ENCODE peak calls at places on chromosome 12, in six cellular contexts. B, Y, P, Q, T and C are unnamed samples.

GRCh38 chr12:13442457-13442856 is 245.9 kb downstream of the EMP1 start:
- ATAC-seq in B (no peak), Y (no peak), P (no peak), Q (no peak), T (no peak), C (peak; percentile 78)

GRCh38 chr12:52395761-52396434 is 10.2 kb downstream of the KRT82 start:
- ATAC-seq in B (no peak), Y (peak; percentile 69), P (peak; percentile 97), Q (peak; percentile 70), T (peak; percentile 63), C (peak; percentile 39)

GRCh38 chr12:107670999-107671643 is 14.5 kb upstream of the PWP1 start:
- ATAC-seq in B (no peak), Y (peak; percentile 95), P (peak; percentile 95), Q (peak; percentile 91), T (peak; percentile 79), C (peak; percentile 46)

GRCh38 chr12:65845751-65846537 is 21.7 kb downstream of the HMGA2 start:
- ATAC-seq in B (no peak), Y (no peak), P (peak; percentile 37), Q (peak; percentile 50), T (no peak), C (no peak)

GRCh38 chr12:123421314-123421713 is 15.2 kb downstream of the RILPL2 start:
- ATAC-seq in B (no peak), Y (peak; percentile 69), P (peak; percentile 63), Q (no peak), T (peak; percentile 73), C (no peak)

GRCh38 chr12:121114019-121114639 is 18.5 kb upstream of the P2RX7 start:
- ATAC-seq in B (no peak), Y (peak; percentile 59), P (no peak), Q (no peak), T (no peak), C (no peak)

GRCh38 chr12:127008758-127009403 is 1258.1 kb upstream of the TMEM132C start:
- ATAC-seq in B (no peak), Y (no peak), P (no peak), Q (no peak), T (no peak), C (no peak)

GRCh38 chr12:27552886-27553560 is 29.0 kb downstream of the PPFIBP1 start:
- ATAC-seq in B (no peak), Y (no peak), P (no peak), Q (peak; percentile 64), T (no peak), C (no peak)

GRCh38 chr12:93601591-93601990 is 29.1 kb downstream of the SOCS2 start:
- ATAC-seq in B (no peak), Y (no peak), P (no peak), Q (no peak), T (no peak), C (no peak)

GRCh38 chr12:79939728-79940306 is 4.9 kb upstream of the PPP1R12A start:
- ATAC-seq in B (no peak), Y (no peak), P (no peak), Q (no peak), T (no peak), C (no peak)

GRCh38 chr12:45622210-45622937 is 107.1 kb upstream of the ARID2 start:
- ATAC-seq in B (no peak), Y (no peak), P (no peak), Q (no peak), T (no peak), C (no peak)

GRCh38 chr12:57248934-57249742 is 1.8 kb downstream of the STAC3 start:
- ATAC-seq in B (no peak), Y (peak; percentile 59), P (no peak), Q (peak; percentile 95), T (no peak), C (no peak)

GRCh38 chr12:52050116-52050770 is 999 bp upstream of the NR4A1 start:
- ATAC-seq in B (no peak), Y (no peak), P (no peak), Q (peak; percentile 0), T (no peak), C (peak; percentile 13)

GRCh38 chr12:10190558-10191388 is 11.9 kb downstream of the TMEM52B start:
- ATAC-seq in B (peak; percentile 87), Y (peak; percentile 96), P (peak; percentile 98), Q (peak; percentile 99), T (peak; percentile 100), C (peak; percentile 84)

DNA sequence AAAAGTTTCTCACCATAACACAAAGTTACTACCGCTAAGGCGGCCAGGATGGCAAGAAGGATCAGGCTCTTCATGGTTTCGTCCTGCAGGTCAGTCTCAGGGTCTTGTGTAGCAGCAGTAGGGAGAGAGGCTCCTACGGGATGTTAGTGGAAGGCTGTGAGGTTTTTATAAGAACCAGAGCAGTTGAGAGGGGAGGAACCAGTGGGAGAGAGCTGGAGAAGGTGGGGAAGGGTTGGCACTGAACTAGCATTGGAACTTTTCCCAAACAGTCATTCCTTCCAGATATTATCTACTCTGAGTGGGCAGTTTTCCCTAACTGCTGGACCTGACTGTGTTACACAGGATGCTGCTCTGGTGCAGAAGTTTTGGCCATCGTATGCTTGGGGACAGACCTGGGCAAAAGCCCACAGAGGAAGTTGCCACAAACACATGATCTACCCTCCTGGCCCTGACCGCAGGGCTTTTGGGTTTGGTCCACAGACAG is at the start of gene MGP:
- ATAC-seq in B (peak; percentile 61), Y (no peak), P (no peak), Q (no peak), T (peak; percentile 27), C (peak; percentile 89)
- TF ChIP-seq POLR2A in B (no peak), Y (no peak), P (no peak), Q (no peak), T (no peak), C (peak; percentile 84)

DNA sequence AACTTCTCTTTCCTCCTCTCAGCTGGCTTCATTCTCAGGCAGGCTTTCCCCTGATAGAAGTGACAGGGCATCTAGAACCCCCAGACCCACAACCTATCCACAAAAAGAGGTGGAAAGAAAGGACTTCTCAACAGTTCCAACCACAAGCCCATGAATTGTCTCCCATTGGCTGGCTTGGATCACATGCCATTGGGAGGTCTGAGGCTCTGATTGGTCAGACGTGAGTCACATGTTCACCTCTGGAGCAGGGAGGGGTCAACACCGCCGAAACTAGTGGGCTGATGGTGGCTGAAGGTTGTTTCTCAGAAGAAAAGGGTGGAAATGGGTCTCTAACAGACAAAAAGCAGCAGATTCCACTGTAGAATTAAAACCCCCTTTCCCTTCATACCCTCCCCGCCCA is 47.3 kb downstream of the DRAM1 start:
- ATAC-seq in B (no peak), Y (peak; percentile 99), P (no peak), Q (no peak), T (peak; percentile 63), C (no peak)
- TF ChIP-seq POLR2A in B (no peak), Y (no peak), P (no peak), Q (no peak), T (no peak), C (no peak)

GRCh38 chr12:119178544-119179334 is at the start of gene HSPB8:
- ATAC-seq in B (peak; percentile 88), Y (peak; percentile 71), P (peak; percentile 88), Q (no peak), T (peak; percentile 95), C (peak; percentile 91)
- TF ChIP-seq POLR2A in B (peak; percentile 96), Y (no peak), P (no peak), Q (no peak), T (peak; percentile 5), C (peak; percentile 99)

GRCh38 chr12:109116611-109116949 is 193 bp downstream of the ACACB start:
- ATAC-seq in B (no peak), Y (no peak), P (no peak), Q (no peak), T (no peak), C (no peak)

GRCh38 chr12:109115404-109115757 is 1.0 kb upstream of the ACACB start:
- ATAC-seq in B (no peak), Y (no peak), P (no peak), Q (no peak), T (no peak), C (no peak)

GRCh38 chr12:109114644-109115043 is 1.7 kb upstream of the ACACB start:
- ATAC-seq in B (no peak), Y (no peak), P (no peak), Q (no peak), T (no peak), C (no peak)

GRCh38 chr12:109113661-109114321 is 2.6 kb upstream of the ACACB start:
- ATAC-seq in B (no peak), Y (no peak), P (no peak), Q (no peak), T (no peak), C (no peak)

DNA sequence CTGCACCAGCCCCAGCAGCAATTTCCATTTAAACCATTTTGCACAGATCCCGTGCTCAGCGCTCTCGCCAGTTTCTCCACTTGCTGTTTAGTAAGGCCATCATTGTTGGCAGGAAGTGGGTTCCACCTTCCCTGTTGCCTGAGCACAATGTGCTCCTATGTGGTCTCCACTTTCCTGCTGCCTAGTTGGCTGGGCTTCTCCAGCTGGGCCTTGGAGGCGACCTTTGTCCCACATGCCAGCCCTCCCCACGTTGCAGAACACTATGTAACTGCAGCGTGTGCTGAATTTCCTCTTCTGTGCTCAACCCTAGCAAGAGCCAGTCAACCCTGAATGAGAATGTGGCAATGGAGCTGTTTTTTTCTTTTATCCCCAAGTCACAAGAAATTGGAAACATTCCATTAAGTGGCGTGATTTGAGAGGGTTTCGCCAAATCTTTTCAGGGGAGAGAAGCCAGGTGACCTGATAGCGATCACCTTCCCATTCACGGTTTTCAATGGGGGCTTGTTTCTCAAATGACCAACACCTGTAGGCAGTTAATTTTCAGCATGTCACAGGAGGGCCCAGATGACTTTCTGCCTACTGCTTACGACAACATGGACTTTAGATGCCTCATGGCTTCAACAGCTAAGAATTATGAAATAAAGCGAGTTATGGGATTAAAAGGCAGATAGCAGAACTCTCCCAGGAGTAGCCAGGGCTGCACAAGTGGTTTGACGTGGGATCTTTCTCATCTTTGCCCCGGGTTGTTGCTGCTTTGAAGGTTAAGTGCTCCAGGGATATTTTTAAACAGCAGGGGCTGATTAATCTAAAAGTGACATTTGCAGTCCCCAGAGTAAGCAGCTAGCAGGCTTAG is at the start of gene ACACB:
- ATAC-seq in B (no peak), Y (no peak), P (no peak), Q (no peak), T (no peak), C (peak; percentile 72)
- TF ChIP-seq POLR2A in B (no peak), Y (no peak), P (no peak), Q (no peak), T (no peak), C (peak; percentile 11)

DNA sequence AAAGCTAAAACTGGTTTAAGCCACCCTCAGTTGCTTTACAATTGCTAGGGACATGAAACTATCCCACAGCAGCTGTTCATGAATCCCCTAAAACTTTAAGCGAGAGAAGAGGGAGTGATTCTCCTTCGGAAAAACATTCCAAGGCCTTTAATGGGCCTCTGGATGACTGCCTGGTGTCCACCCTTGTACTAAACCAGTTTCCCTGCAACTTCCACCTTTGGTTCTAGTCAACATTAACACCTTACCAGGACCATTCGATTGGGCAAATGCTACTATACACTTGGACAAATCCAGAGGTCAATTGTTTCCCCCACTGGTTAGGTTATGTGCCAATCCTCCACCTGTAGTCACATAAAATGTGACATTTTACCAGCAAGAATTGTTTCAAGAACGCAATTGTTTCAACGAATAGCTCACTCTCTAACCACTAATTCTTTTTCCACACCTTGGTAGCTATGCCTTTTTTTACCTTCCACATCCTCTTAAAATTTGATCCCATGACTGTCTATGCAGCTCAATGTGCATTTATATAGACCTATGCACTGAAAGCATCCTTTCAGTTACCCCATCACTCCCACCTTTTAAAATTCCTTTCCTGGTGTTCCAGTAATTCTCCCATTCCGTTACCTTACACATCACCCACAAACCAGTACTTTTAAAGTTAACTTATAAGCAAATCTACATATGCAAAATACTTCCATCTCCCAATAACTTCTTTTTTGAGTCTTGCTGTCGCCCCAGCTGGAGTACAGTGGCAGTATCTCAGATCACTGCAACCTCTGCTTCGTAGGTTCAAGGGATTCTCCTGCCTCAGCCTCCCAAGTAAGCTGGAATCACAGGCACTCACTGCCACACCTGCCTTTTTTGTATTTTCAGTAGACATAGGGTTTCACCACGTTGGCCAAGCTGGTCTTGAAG is 3.6 kb downstream of the UBC start:
- ATAC-seq in B (no peak), Y (peak; percentile 26), P (no peak), Q (peak; percentile 1), T (peak; percentile 1), C (no peak)
- TF ChIP-seq POLR2A in B (peak; percentile 92), Y (peak; percentile 94), P (peak; percentile 54), Q (peak; percentile 39), T (peak; percentile 25), C (peak; percentile 34)